ENCODE peak calls at places on chromosomes 16 and 17, in four cellular contexts. M, A, P and J are unnamed samples.

GRCh38 chr17:43431741-43432523 is 33.1 kb downstream of the ARL4D start:
- DNase-seq in M (no peak), A (no peak), P (no peak), J (no peak)

GRCh38 chr16:3999479-3999868 is 116.8 kb downstream of the ADCY9 start:
- DNase-seq in M (no peak), A (no peak), P (no peak), J (no peak)

GRCh38 chr16:85422374-85423185 is 190.5 kb upstream of the GSE1 start:
- DNase-seq in M (no peak), A (peak), P (no peak), J (no peak)

GRCh38 chr17:58172369-58173071 is 5.7 kb downstream of the OR4D2 start:
- DNase-seq in M (no peak), A (no peak), P (no peak), J (no peak)

GRCh38 chr17:63491976-63492575 is 15.2 kb downstream of the ACE start:
- DNase-seq in M (no peak), A (no peak), P (no peak), J (no peak)

GRCh38 chr16:1871974-1872635 is at the start of gene MEIOB:
- DNase-seq in M (no peak), A (peak), P (no peak), J (no peak)

GRCh38 chr16:89700649-89701424 is 668 bp downstream of the SPATA2L start:
- DNase-seq in M (no peak), A (peak), P (peak), J (peak)

GRCh38 chr17:9032583-9032982 is 11.3 kb downstream of the NTN1 start:
- DNase-seq in M (no peak), A (no peak), P (no peak), J (no peak)

GRCh38 chr17:81537343-81537855 is 9.2 kb downstream of the FSCN2 start:
- DNase-seq in M (no peak), A (peak), P (no peak), J (no peak)

GRCh38 chr17:37562016-37562745 is 47.0 kb downstream of the SYNRG start:
- DNase-seq in M (no peak), A (no peak), P (no peak), J (no peak)

GRCh38 chr16:19823322-19823721 is 61.3 kb downstream of the GPRC5B start:
- DNase-seq in M (no peak), A (no peak), P (no peak), J (no peak)

GRCh38 chr17:78185981-78186688 is 717 bp downstream of the TK1 start:
- DNase-seq in M (no peak), A (peak), P (no peak), J (no peak)

GRCh38 chr16:58336332-58337089 is 41.7 kb upstream of the PRSS54 start:
- DNase-seq in M (peak), A (peak), P (peak), J (peak)

GRCh38 chr16:15864939-15865338 is 8.1 kb upstream of the MYH11 start:
- DNase-seq in M (no peak), A (no peak), P (no peak), J (no peak)

GRCh38 chr17:65742433-65743312 is 181.2 kb upstream of the AXIN2 start:
- DNase-seq in M (no peak), A (no peak), P (no peak), J (no peak)

GRCh38 chr17:11705111-11705510 is 106.8 kb downstream of the DNAH9 start:
- DNase-seq in M (no peak), A (peak), P (no peak), J (no peak)

GRCh38 chr17:34442387-34443111 is 79.5 kb upstream of the CCL1 start:
- DNase-seq in M (no peak), A (no peak), P (no peak), J (no peak)

GRCh38 chr16:86682219-86682904 is 104.0 kb downstream of the FOXL1 start:
- DNase-seq in M (no peak), A (no peak), P (no peak), J (no peak)

GRCh38 chr17:46108550-46109110 is 84.6 kb downstream of the KANSL1 start:
- DNase-seq in M (no peak), A (no peak), P (no peak), J (no peak)

GRCh38 chr16:29738514-29738913 is 7.3 kb downstream of the C16orf54 start:
- DNase-seq in M (no peak), A (peak), P (no peak), J (no peak)

GRCh38 chr17:27345141-27345904 is 51.4 kb downstream of the WSB1 start:
- DNase-seq in M (no peak), A (no peak), P (no peak), J (no peak)

GRCh38 chr17:19306160-19307111 is 56.1 kb downstream of the B9D1 start:
- DNase-seq in M (no peak), A (peak), P (no peak), J (no peak)

GRCh38 chr17:61551255-61551742 is 39.7 kb downstream of the NACA2 start:
- DNase-seq in M (no peak), A (no peak), P (no peak), J (no peak)

GRCh38 chr16:89958068-89958467 is 9.5 kb downstream of the DEF8 start:
- DNase-seq in M (no peak), A (no peak), P (no peak), J (no peak)

GRCh38 chr17:17567631-17568030 is 23.9 kb downstream of the PEMT start:
- DNase-seq in M (no peak), A (no peak), P (no peak), J (peak)

GRCh38 chr16:65044861-65045260 is 77.0 kb downstream of the CDH11 start:
- DNase-seq in M (no peak), A (no peak), P (no peak), J (no peak)
- TF ChIP-seq POLR2AphosphoS5 in M (no peak), A (no peak), P (no peak), J (no peak)

DNA sequence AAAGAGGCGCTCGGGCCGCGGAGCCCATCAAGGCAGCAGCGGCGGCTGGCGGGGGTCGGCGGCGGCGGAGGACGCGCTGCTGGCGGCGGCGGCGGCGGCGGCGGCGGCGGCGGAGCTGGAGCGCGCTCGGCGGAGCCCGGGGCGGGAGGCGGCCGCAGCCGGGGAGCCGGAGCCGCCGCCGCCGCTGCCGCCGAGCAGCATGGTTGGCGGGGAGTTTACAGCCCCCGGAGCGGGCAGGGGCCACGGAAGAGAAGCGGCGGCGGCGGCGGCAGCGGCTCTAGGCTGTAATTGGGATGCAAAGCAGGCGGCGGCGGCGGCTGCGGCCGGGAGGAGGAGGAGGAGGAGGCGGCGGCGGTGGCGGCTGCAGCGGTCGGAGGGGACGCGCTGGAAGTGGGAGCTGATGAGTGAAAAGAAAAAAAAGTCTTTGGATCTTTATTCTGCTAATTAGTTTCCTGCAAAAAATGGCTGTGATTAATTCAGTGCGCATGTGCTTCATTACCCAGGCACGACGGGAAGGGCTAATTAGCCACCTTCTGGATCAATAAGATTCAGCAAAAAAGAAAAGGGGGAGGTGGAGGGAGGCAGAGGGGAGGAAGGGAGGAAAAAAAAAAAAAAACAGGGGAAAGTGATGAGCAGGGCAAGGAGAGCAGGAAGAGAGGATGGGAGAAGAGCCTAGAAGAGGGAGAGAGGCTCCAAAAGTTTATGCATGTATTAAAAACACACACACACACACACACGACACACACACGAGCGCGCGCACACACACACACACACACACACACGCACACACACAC is 10.9 kb upstream of the ZFHX3 start:
- DNase-seq in M (no peak), A (no peak), P (no peak), J (no peak)
- H3K27ac ChIP-seq in M (peak), A (peak), P (peak), J (peak)

DNA sequence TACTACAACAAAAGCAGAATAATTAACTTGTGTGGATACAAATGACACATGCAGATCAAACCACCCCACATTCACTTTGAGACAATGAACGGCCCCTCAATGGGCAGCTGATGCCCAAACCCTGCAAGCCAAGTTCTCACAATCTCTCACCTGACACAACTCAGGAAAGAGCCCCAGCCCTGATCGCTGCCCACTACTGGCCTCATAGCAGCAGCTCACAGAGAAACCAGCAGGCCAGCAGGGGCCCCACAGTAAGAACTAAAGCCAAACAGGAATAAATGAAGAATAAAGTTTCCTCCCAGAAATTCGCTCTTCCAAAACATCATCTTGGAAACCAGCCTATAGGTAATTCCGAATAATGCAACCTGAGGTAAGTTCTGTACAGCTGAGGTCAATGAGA is 7.7 kb downstream of the AKTIP start:
- DNase-seq in M (no peak), A (no peak), P (no peak), J (no peak)
- TF ChIP-seq CTCF in M (peak), A (no peak), P (no peak), J (no peak)

GRCh38 chr16:82699711-82700495 is 73.1 kb downstream of the CDH13 start:
- DNase-seq in M (no peak), A (no peak), P (no peak), J (no peak)
- TF ChIP-seq POLR2AphosphoS5 in M (no peak), A (no peak), P (no peak), J (no peak)